ENCODE peak calls at places on chromosomes 3 and 15, in six cellular contexts. W is HCT116, J is hepatocyte, A is astrocyte, P is AG04450, H is stomach. F is an unnamed sample.
A peak's percentile ranks its signal among the peaks of the same experiment; 100 is the strongest.

GRCh38 chr3:113153499-113154107 is 57.8 kb upstream of the BOC start:
- DNase-seq in W (no peak), J (no peak), A (no peak), P (no peak), H (no peak), F (no peak)

GRCh38 chr3:77251136-77251535 is 211.2 kb downstream of the ROBO2 start:
- DNase-seq in W (no peak), J (no peak), A (no peak), P (no peak), H (no peak), F (no peak)

GRCh38 chr15:92391640-92392039 is 2.0 kb upstream of the ST8SIA2 start:
- DNase-seq in W (peak; percentile 36), J (peak; percentile 53), A (peak; percentile 28), P (no peak), H (no peak), F (peak; percentile 54)

GRCh38 chr3:124117486-124117885 is 125.6 kb upstream of the ROPN1 start:
- DNase-seq in W (no peak), J (no peak), A (peak; percentile 82), P (peak; percentile 15), H (no peak), F (no peak)

GRCh38 chr3:149080699-149081091 is 5.6 kb downstream of the HLTF start:
- DNase-seq in W (no peak), J (no peak), A (peak; percentile 49), P (no peak), H (no peak), F (peak; percentile 45)

GRCh38 chr3:101544181-101544850 is 17.4 kb upstream of the TRMT10C start:
- DNase-seq in W (no peak), J (no peak), A (no peak), P (no peak), H (no peak), F (no peak)

GRCh38 chr3:145087038-145087437 is 1073.9 kb downstream of the PLOD2 start:
- DNase-seq in W (no peak), J (no peak), A (no peak), P (no peak), H (no peak), F (no peak)

GRCh38 chr15:75104804-75105557 is 81.6 kb downstream of the PPCDC start:
- DNase-seq in W (peak; percentile 88), J (peak; percentile 80), A (peak; percentile 91), P (peak; percentile 45), H (no peak), F (peak; percentile 91)

GRCh38 chr3:45567730-45568172 is 26.8 kb upstream of the LIMD1 start:
- DNase-seq in W (no peak), J (no peak), A (no peak), P (no peak), H (no peak), F (no peak)

GRCh38 chr3:117408811-117409210 is 699.2 kb downstream of the TUSC7 start:
- DNase-seq in W (no peak), J (no peak), A (peak; percentile 24), P (no peak), H (no peak), F (peak; percentile 55)

GRCh38 chr3:81352867-81353266 is 408.6 kb downstream of the GBE1 start:
- DNase-seq in W (peak; percentile 13), J (peak; percentile 52), A (peak; percentile 12), P (no peak), H (no peak), F (no peak)

GRCh38 chr3:112005091-112005672 is 6.5 kb downstream of the TAGLN3 start:
- DNase-seq in W (no peak), J (no peak), A (peak; percentile 64), P (no peak), H (no peak), F (peak; percentile 83)

GRCh38 chr3:129732200-129732876 is 125.9 kb upstream of the PLXND1 start:
- DNase-seq in W (no peak), J (no peak), A (peak; percentile 30), P (no peak), H (no peak), F (no peak)

GRCh38 chr3:149368201-149368849 is 9.1 kb downstream of the TM4SF1 start:
- DNase-seq in W (no peak), J (no peak), A (no peak), P (no peak), H (no peak), F (peak; percentile 48)

GRCh38 chr3:129625071-129625874 is 18.8 kb upstream of the PLXND1 start:
- DNase-seq in W (no peak), J (no peak), A (no peak), P (no peak), H (no peak), F (no peak)

GRCh38 chr15:28913171-28913765 is 27.5 kb downstream of the APBA2 start:
- DNase-seq in W (no peak), J (no peak), A (no peak), P (no peak), H (no peak), F (no peak)

GRCh38 chr3:141959531-141959920 is 83.1 kb downstream of the ATP1B3 start:
- DNase-seq in W (peak; percentile 12), J (no peak), A (no peak), P (no peak), H (no peak), F (no peak)

GRCh38 chr3:65377637-65378036 is 661.1 kb downstream of the MAGI1 start:
- DNase-seq in W (no peak), J (no peak), A (no peak), P (no peak), H (no peak), F (no peak)

DNA sequence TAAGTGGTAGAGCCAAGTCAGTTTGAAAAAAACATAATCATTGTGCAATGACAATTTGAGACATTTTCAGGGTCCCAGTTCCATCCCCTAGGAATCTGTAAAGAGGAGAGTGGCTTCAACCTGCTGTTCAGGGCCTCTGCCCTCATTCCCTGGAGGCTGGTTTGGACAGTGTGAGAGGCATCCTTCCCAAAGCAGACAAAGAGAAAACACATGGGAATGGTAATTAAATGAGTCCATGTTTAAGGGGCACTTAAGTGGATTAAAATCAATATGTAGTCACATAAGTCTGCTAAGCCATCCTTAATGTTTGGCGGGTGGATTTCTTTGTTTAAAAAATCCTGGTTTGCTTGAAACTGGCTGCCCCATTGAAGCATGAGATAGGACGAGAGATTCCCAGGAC is 146.3 kb upstream of the CTDSPL start:
- DNase-seq in W (no peak), J (no peak), A (no peak), P (no peak), H (no peak), F (no peak)
- H3K27ac ChIP-seq in W (no peak overlapping the region), J (no peak overlapping the region), A (no peak overlapping the region), P (no peak overlapping the region), H (no peak overlapping the region), F (no peak overlapping the region)

GRCh38 chr3:43632269-43632733 is 10.5 kb upstream of the ANO10 start:
- DNase-seq in W (no peak), J (no peak), A (peak; percentile 89), P (peak; percentile 58), H (no peak), F (peak; percentile 71)

GRCh38 chr3:43641306-43642114 is 19.7 kb upstream of the ANO10 start:
- DNase-seq in W (no peak), J (no peak), A (peak; percentile 46), P (no peak), H (no peak), F (no peak)

GRCh38 chr3:43638594-43639447 is 17.0 kb upstream of the ANO10 start:
- DNase-seq in W (peak; percentile 58), J (peak; percentile 27), A (peak; percentile 54), P (no peak), H (peak; percentile 31), F (peak; percentile 76)

GRCh38 chr3:43632986-43633385 is 11.2 kb upstream of the ANO10 start:
- DNase-seq in W (no peak), J (no peak), A (no peak), P (no peak), H (no peak), F (no peak)

DNA sequence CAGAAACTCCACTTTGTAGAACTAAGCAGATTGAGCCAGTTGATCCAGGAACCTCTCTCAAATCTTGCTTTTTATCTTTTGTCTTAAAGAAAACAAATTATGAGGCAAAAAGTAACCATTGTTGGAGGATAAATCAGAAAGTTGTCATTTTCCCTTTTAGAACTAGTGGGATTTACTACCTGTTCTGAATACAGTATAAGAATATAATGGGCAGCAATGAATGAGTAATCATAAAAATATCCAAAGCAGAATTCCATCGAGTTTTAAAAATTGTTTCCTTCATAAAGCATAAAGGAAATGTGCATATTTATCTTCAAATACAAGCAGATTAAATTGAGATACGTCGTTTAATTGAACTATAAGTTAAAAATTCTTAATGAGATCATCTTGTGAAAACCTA is 15.9 kb upstream of the ANO10 start:
- DNase-seq in W (no peak), J (no peak), A (no peak), P (no peak), H (no peak), F (no peak)
- TF ChIP-seq CTCF in W (no peak), J (no peak), A (no peak), P (no peak), H (no peak), F (no peak)

GRCh38 chr3:10707984-10708868 is 107.8 kb upstream of the SLC6A11 start:
- DNase-seq in W (no peak), J (no peak), A (no peak), P (no peak), H (no peak), F (no peak)

GRCh38 chr3:10703875-10704274 is 112.2 kb upstream of the SLC6A11 start:
- DNase-seq in W (peak; percentile 38), J (no peak), A (peak; percentile 33), P (no peak), H (no peak), F (peak; percentile 39)

GRCh38 chr3:10706156-10707088 is 109.6 kb upstream of the SLC6A11 start:
- DNase-seq in W (no peak), J (no peak), A (no peak), P (no peak), H (no peak), F (no peak)

GRCh38 chr3:10709110-10709781 is 106.8 kb upstream of the SLC6A11 start:
- DNase-seq in W (no peak), J (no peak), A (no peak), P (no peak), H (no peak), F (no peak)

GRCh38 chr3:10707089-10707983 is 108.7 kb upstream of the SLC6A11 start:
- DNase-seq in W (no peak), J (no peak), A (no peak), P (no peak), H (no peak), F (no peak)
- H3K27me3 ChIP-seq in W (peaks cover 4% of the 10 kb centered on the region), J (peaks cover 94% of the 10 kb centered on the region), A (peaks cover 40% of the 10 kb centered on the region), P (peaks cover 34% of the 10 kb centered on the region), H (peaks cover 100% of the 10 kb centered on the region), F (peaks cover 93% of the 10 kb centered on the region)

DNA sequence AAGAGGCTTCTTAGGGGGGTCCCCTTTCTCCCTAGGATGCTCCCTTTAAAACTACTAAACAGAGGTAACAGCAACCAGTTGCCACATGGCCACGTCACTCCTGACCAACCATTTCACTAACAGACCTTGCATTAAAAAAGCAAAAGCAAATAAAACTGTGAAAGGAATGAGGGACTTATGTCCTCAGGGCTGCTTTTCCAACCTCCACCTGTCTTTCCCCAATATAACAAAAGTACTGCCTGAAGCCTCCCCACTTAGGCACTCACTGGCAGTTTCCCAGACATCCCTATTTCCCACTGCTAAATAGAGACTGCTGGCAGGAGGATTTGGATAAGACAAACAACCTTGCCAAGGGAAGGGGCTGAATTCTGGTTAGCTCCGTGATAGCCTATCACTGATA is 130.3 kb downstream of the ATP8B4 start:
- DNase-seq in W (no peak), J (no peak), A (no peak), P (no peak), H (no peak), F (no peak)
- H3K27ac ChIP-seq in W (no peak overlapping the region), J (no peak overlapping the region), A (no peak overlapping the region), P (no peak overlapping the region), H (no peak overlapping the region), F (no peak overlapping the region)

GRCh38 chr3:58994746-58995330 is 55.0 kb downstream of the CFAP20DC start:
- DNase-seq in W (peak; percentile 60), J (peak; percentile 81), A (peak; percentile 52), P (peak; percentile 38), H (no peak), F (peak; percentile 32)
- TF ChIP-seq CTCF in W (peak; percentile 61), J (peak; percentile 84), A (peak; percentile 92), P (peak; percentile 92), H (peak; percentile 64), F (peak; percentile 89)